ENCODE peak calls at places on chromosomes 13 and 19, in five cellular contexts. T, G, B, I and A are unnamed samples. For H3K4me1, the result is how much of the 10 kb centered on the place peaks cover.

GRCh38 chr13:22454586-22454985 is 726.2 kb upstream of the SGCG start:
- DNase-seq in I (no peak), G (no peak), T (no peak), B (no peak), A (no peak)

GRCh38 chr19:16435238-16435911 is 36.4 kb downstream of the EPS15L1 start:
- DNase-seq in T (no peak), I (no peak), G (no peak), B (no peak), A (peak)

GRCh38 chr19:33441277-33441699 is 67.8 kb downstream of the CEBPG start:
- DNase-seq in B (no peak), G (no peak), T (no peak), I (no peak), A (no peak)

GRCh38 chr13:110371550-110372465 is 64.7 kb downstream of the COL4A2 start:
- DNase-seq in I (no peak), B (no peak), G (peak), T (no peak), A (no peak)

GRCh38 chr13:105144020-105144419 is 1391.4 kb downstream of the EFNB2 start:
- DNase-seq in G (no peak), T (no peak), I (no peak), B (no peak), A (no peak)

GRCh38 chr13:99975626-99976025 is 4.1 kb upstream of the ZIC5 start:
- DNase-seq in I (no peak), T (no peak), B (no peak), G (peak), A (no peak)

GRCh38 chr13:75968103-75968838 is 332.1 kb downstream of the LMO7 start:
- DNase-seq in B (no peak), G (no peak), T (no peak), I (no peak), A (no peak)

GRCh38 chr19:3494051-3494450 is 6.4 kb downstream of the DOHH start:
- DNase-seq in I (no peak), T (peak), B (no peak), G (peak), A (no peak)

GRCh38 chr13:73421310-73421912 is 362.6 kb downstream of the KLF5 start:
- DNase-seq in T (no peak), G (no peak), I (no peak), B (peak), A (no peak)

GRCh38 chr13:24272452-24273161 is 36.8 kb upstream of the C1QTNF9 start:
- DNase-seq in T (no peak), G (peak), I (no peak), B (no peak), A (no peak)

GRCh38 chr13:114101325-114101821 is 31.1 kb downstream of the RASA3 start:
- DNase-seq in B (no peak), T (no peak), I (no peak), G (peak), A (no peak)

GRCh38 chr13:44051405-44051804 is 171.7 kb downstream of the LACC1 start:
- DNase-seq in B (no peak), I (no peak), T (no peak), G (no peak), A (no peak)

GRCh38 chr19:52451241-52451640 is 2.1 kb upstream of the ZNF578 start:
- DNase-seq in T (no peak), B (no peak), I (no peak), G (no peak), A (no peak)

GRCh38 chr19:49157445-49158224 is at the start of gene TRPM4:
- DNase-seq in T (peak), G (peak), B (peak), I (peak), A (peak)

GRCh38 chr13:72198967-72199601 is 332.1 kb upstream of the DACH1 start:
- DNase-seq in T (no peak), I (peak), B (no peak), G (no peak), A (no peak)
- TF ChIP-seq YY1 in T (no peak), I (no peak), B (no peak), G (no peak), A (no peak)

GRCh38 chr19:39167461-39168257 is 29.1 kb upstream of the NCCRP1 start:
- DNase-seq in T (no peak), B (no peak), I (no peak), G (no peak), A (no peak)

GRCh38 chr19:39163621-39164020 is 33.1 kb upstream of the NCCRP1 start:
- DNase-seq in I (no peak), G (no peak), B (no peak), T (no peak), A (no peak)

GRCh38 chr19:39164289-39164688 is 32.5 kb upstream of the NCCRP1 start:
- DNase-seq in B (no peak), I (no peak), G (no peak), T (no peak), A (no peak)

GRCh38 chr19:39166571-39167391 is 30.0 kb upstream of the NCCRP1 start:
- DNase-seq in B (no peak), I (peak), G (peak), T (no peak), A (no peak)

GRCh38 chr19:39165857-39166256 is 30.9 kb upstream of the NCCRP1 start:
- DNase-seq in G (no peak), B (no peak), I (no peak), T (no peak), A (no peak)
- H3K4me1 ChIP-seq in G (under half), B (under half), I (half or more), T (under half), A (under half)

GRCh38 chr13:25980255-25980654 is 71.6 kb downstream of the SHISA2 start:
- DNase-seq in B (peak), T (no peak), I (peak), G (peak), A (peak)
- TF ChIP-seq YY1 in B (no peak), T (no peak), I (no peak), G (no peak), A (no peak)

GRCh38 chr13:94478913-94479312 is 569 bp downstream of the DCT start:
- DNase-seq in B (no peak), G (no peak), T (no peak), I (no peak), A (no peak)
- H3K4me1 ChIP-seq in B (under half), G (under half), T (under half), I (under half), A (under half)

GRCh38 chr13:79258489-79258888 is 147.6 kb downstream of the RBM26 start:
- DNase-seq in T (no peak), I (no peak), G (no peak), B (no peak), A (no peak)
- TF ChIP-seq YY1 in T (no peak), I (no peak), G (no peak), B (no peak), A (no peak)

GRCh38 chr19:13637664-13638063 is 126.7 kb upstream of the MRI1 start:
- DNase-seq in I (no peak), G (no peak), B (peak), T (no peak), A (no peak)
- H3K4me1 ChIP-seq in I (under half), G (under half), B (under half), T (under half), A (under half)